ENCODE peak calls at places on chromosome 4, in five cellular contexts. One of them, this sample, is unnamed.

GRCh38 chr4:147482281-147482680 is 1.4 kb downstream of the EDNRA start:
- DNase-seq in astrocyte: peak
- DNase-seq in nephron progenitor cell: no peak
- DNase-seq in dorsolateral prefrontal cortex: no peak
- DNase-seq in cardiac muscle cell: no peak
- DNase-seq in this sample: no peak

GRCh38 chr4:182688081-182688480 is 229.1 kb downstream of the DCTD start:
- DNase-seq in astrocyte: no peak
- DNase-seq in nephron progenitor cell: peak
- DNase-seq in dorsolateral prefrontal cortex: no peak
- DNase-seq in cardiac muscle cell: no peak
- DNase-seq in this sample: no peak

GRCh38 chr4:122475233-122475632 is 18.7 kb upstream of the IL2 start:
- DNase-seq in astrocyte: no peak
- DNase-seq in nephron progenitor cell: no peak
- DNase-seq in dorsolateral prefrontal cortex: no peak
- DNase-seq in cardiac muscle cell: no peak
- DNase-seq in this sample: no peak

GRCh38 chr4:102390438-102390837 is 45.2 kb upstream of the SLC39A8 start:
- DNase-seq in astrocyte: peak
- DNase-seq in nephron progenitor cell: no peak
- DNase-seq in dorsolateral prefrontal cortex: no peak
- DNase-seq in cardiac muscle cell: no peak
- DNase-seq in this sample: no peak

GRCh38 chr4:102564399-102564921 is 63.3 kb downstream of the NFKB1 start:
- DNase-seq in astrocyte: peak
- DNase-seq in nephron progenitor cell: no peak
- DNase-seq in dorsolateral prefrontal cortex: no peak
- DNase-seq in cardiac muscle cell: no peak
- DNase-seq in this sample: no peak

GRCh38 chr4:169080970-169081369 is 70.9 kb upstream of the CBR4 start:
- DNase-seq in astrocyte: peak
- DNase-seq in nephron progenitor cell: no peak
- DNase-seq in dorsolateral prefrontal cortex: no peak
- DNase-seq in cardiac muscle cell: no peak
- DNase-seq in this sample: no peak

GRCh38 chr4:151700566-151701316 is 60.1 kb downstream of the GATB start:
- DNase-seq in astrocyte: no peak
- DNase-seq in nephron progenitor cell: no peak
- DNase-seq in dorsolateral prefrontal cortex: no peak
- DNase-seq in cardiac muscle cell: no peak
- DNase-seq in this sample: no peak

GRCh38 chr4:23006756-23007155 is 314.0 kb downstream of the GBA3 start:
- DNase-seq in astrocyte: peak
- DNase-seq in nephron progenitor cell: no peak
- DNase-seq in dorsolateral prefrontal cortex: no peak
- DNase-seq in cardiac muscle cell: no peak
- DNase-seq in this sample: no peak

GRCh38 chr4:76504613-76505465 is 69.8 kb downstream of the SHROOM3 start:
- DNase-seq in astrocyte: peak
- DNase-seq in nephron progenitor cell: no peak
- DNase-seq in dorsolateral prefrontal cortex: no peak
- DNase-seq in cardiac muscle cell: peak
- DNase-seq in this sample: peak

GRCh38 chr4:122764071-122764807 is 31.7 kb downstream of the BBS12 start:
- DNase-seq in astrocyte: peak
- DNase-seq in nephron progenitor cell: no peak
- DNase-seq in dorsolateral prefrontal cortex: no peak
- DNase-seq in cardiac muscle cell: no peak
- DNase-seq in this sample: no peak

GRCh38 chr4:168648929-168649328 is 152.1 kb downstream of the PALLD start:
- DNase-seq in astrocyte: peak
- DNase-seq in nephron progenitor cell: no peak
- DNase-seq in dorsolateral prefrontal cortex: no peak
- DNase-seq in cardiac muscle cell: no peak
- DNase-seq in this sample: no peak

GRCh38 chr4:52853351-52853750 is 8.8 kb upstream of the RASL11B start:
- DNase-seq in astrocyte: peak
- DNase-seq in nephron progenitor cell: no peak
- DNase-seq in dorsolateral prefrontal cortex: no peak
- DNase-seq in cardiac muscle cell: peak
- DNase-seq in this sample: no peak

GRCh38 chr4:153535735-153536494 is 69.8 kb downstream of the TMEM131L start:
- DNase-seq in astrocyte: no peak
- DNase-seq in nephron progenitor cell: no peak
- DNase-seq in dorsolateral prefrontal cortex: no peak
- DNase-seq in cardiac muscle cell: no peak
- DNase-seq in this sample: no peak

GRCh38 chr4:82604522-82604921 is 42.7 kb upstream of the TMEM150C start:
- DNase-seq in astrocyte: no peak
- DNase-seq in nephron progenitor cell: no peak
- DNase-seq in dorsolateral prefrontal cortex: no peak
- DNase-seq in cardiac muscle cell: no peak
- DNase-seq in this sample: no peak

GRCh38 chr4:109486007-109486406 is 52.4 kb downstream of the SEC24B start:
- DNase-seq in astrocyte: no peak
- DNase-seq in nephron progenitor cell: no peak
- DNase-seq in dorsolateral prefrontal cortex: no peak
- DNase-seq in cardiac muscle cell: no peak
- DNase-seq in this sample: no peak

GRCh38 chr4:71595576-71596108 is 188.2 kb downstream of the GC start:
- DNase-seq in astrocyte: no peak
- DNase-seq in nephron progenitor cell: no peak
- DNase-seq in dorsolateral prefrontal cortex: no peak
- DNase-seq in cardiac muscle cell: no peak
- DNase-seq in this sample: no peak

GRCh38 chr4:102787096-102787867 is 26.5 kb upstream of the MANBA start:
- DNase-seq in astrocyte: peak
- DNase-seq in nephron progenitor cell: no peak
- DNase-seq in dorsolateral prefrontal cortex: no peak
- DNase-seq in cardiac muscle cell: no peak
- DNase-seq in this sample: no peak

GRCh38 chr4:106773106-106773905 is 262.8 kb downstream of the DKK2 start:
- DNase-seq in astrocyte: peak
- DNase-seq in nephron progenitor cell: no peak
- DNase-seq in dorsolateral prefrontal cortex: no peak
- DNase-seq in cardiac muscle cell: no peak
- DNase-seq in this sample: no peak

GRCh38 chr4:77861500-77861899 is 1.1 kb upstream of the MRPL1 start:
- DNase-seq in astrocyte: peak
- DNase-seq in nephron progenitor cell: no peak
- DNase-seq in dorsolateral prefrontal cortex: no peak
- DNase-seq in cardiac muscle cell: no peak
- DNase-seq in this sample: no peak

GRCh38 chr4:155543126-155543765 is 123.4 kb upstream of the GUCY1A1 start:
- DNase-seq in astrocyte: peak
- DNase-seq in nephron progenitor cell: no peak
- DNase-seq in dorsolateral prefrontal cortex: no peak
- DNase-seq in cardiac muscle cell: no peak
- DNase-seq in this sample: no peak

GRCh38 chr4:186192068-186192751 is 843 bp downstream of the CYP4V2 start:
- DNase-seq in astrocyte: peak
- DNase-seq in nephron progenitor cell: peak
- DNase-seq in dorsolateral prefrontal cortex: peak
- DNase-seq in cardiac muscle cell: peak
- DNase-seq in this sample: peak

GRCh38 chr4:47011189-47011518 is 17.8 kb upstream of the GABRA4 start:
- DNase-seq in astrocyte: no peak
- DNase-seq in nephron progenitor cell: no peak
- DNase-seq in dorsolateral prefrontal cortex: no peak
- DNase-seq in cardiac muscle cell: no peak
- DNase-seq in this sample: no peak

GRCh38 chr4:177239878-177240277 is 69.8 kb upstream of the NEIL3 start:
- DNase-seq in astrocyte: no peak
- DNase-seq in nephron progenitor cell: no peak
- DNase-seq in dorsolateral prefrontal cortex: no peak
- DNase-seq in cardiac muscle cell: no peak
- DNase-seq in this sample: no peak

DNA sequence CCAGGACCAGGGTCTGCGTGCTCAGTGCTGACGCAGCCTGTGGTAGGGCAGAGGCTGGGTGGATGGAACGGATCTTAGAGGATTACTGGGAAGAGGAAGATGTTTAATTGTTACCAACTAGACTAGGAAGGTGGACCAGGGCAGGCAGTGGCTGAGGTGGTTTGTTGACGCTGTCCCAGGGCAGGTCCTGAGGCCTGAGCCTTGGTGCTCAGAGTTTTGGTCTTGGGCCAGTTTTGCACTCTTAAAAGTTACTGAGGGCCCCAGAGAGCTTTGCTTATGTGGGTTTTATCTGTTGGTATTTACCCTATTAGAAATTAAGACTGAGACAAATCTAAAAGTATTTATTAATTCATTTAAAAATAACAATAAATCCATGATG is 20.4 kb downstream of the RNF212 start:
- DNase-seq in astrocyte: no peak
- DNase-seq in nephron progenitor cell: no peak
- DNase-seq in dorsolateral prefrontal cortex: no peak
- DNase-seq in cardiac muscle cell: no peak
- DNase-seq in this sample: no peak
- TF ChIP-seq CTCF in astrocyte: no peak
- TF ChIP-seq CTCF in nephron progenitor cell: no peak
- TF ChIP-seq CTCF in dorsolateral prefrontal cortex: no peak
- TF ChIP-seq CTCF in cardiac muscle cell: no peak
- TF ChIP-seq CTCF in this sample: no peak

DNA sequence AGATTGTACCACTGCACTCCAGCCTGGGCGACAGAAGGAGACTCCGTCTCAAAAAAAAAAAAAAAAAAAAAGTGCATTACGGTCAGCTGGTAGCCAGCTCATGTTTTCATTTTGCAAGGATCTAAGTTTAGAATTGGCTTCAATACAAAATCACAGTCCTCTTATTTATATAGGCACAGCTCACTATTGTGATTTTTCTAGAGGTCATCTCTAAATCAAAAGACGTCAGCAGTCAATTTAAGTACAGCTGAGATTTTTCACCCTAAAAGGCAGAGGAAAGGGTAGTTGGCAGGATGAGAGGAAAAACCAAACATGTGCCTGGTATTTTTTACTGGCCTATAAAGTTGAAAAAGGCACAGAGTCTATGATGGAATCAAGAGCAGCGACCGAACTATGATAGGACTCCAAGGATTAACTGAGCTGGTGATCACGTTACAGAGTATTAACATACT is 30.8 kb downstream of the ASB5 start:
- DNase-seq in astrocyte: peak
- DNase-seq in nephron progenitor cell: no peak
- DNase-seq in dorsolateral prefrontal cortex: no peak
- DNase-seq in cardiac muscle cell: no peak
- DNase-seq in this sample: no peak
- TF ChIP-seq CTCF in astrocyte: no peak
- TF ChIP-seq CTCF in nephron progenitor cell: no peak
- TF ChIP-seq CTCF in dorsolateral prefrontal cortex: no peak
- TF ChIP-seq CTCF in cardiac muscle cell: no peak
- TF ChIP-seq CTCF in this sample: no peak

GRCh38 chr4:74543247-74543670 is 98.3 kb downstream of the AREG start:
- DNase-seq in astrocyte: peak
- DNase-seq in nephron progenitor cell: no peak
- DNase-seq in dorsolateral prefrontal cortex: no peak
- DNase-seq in cardiac muscle cell: no peak
- DNase-seq in this sample: no peak

GRCh38 chr4:74543983-74544382 is 99.0 kb downstream of the AREG start:
- DNase-seq in astrocyte: peak
- DNase-seq in nephron progenitor cell: no peak
- DNase-seq in dorsolateral prefrontal cortex: no peak
- DNase-seq in cardiac muscle cell: no peak
- DNase-seq in this sample: no peak

GRCh38 chr4:74540193-74540592 is 95.3 kb downstream of the AREG start:
- DNase-seq in astrocyte: peak
- DNase-seq in nephron progenitor cell: no peak
- DNase-seq in dorsolateral prefrontal cortex: no peak
- DNase-seq in cardiac muscle cell: no peak
- DNase-seq in this sample: no peak

GRCh38 chr4:74539043-74539790 is 94.3 kb downstream of the AREG start:
- DNase-seq in astrocyte: peak
- DNase-seq in nephron progenitor cell: no peak
- DNase-seq in dorsolateral prefrontal cortex: no peak
- DNase-seq in cardiac muscle cell: no peak
- DNase-seq in this sample: no peak

DNA sequence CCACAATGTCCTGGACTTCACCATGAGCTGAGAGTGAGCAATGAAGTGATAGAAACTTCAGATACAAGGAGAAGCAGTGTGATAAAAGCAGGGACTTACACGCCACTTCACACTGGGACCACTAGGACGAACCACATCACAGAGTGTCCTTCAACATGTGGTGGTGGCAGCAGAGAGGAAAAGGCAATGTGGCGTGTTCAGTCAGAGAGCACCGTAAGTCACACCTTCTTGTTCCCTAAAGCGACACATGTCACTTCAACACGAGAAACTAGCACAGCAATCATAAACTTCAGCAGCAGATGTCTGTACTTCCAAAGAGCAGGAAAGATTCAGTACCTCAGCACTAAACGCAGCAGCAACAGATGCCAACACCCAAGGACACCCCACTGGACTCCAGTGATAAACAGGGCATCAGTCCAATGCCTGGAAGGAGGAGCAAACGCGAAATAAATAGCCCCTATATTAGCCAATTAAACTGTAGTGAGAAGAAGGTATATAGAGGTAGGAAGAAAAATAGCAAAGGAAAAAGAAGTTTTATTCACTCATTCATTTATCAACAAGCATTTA is 96.8 kb downstream of the AREG start:
- DNase-seq in astrocyte: no peak
- DNase-seq in nephron progenitor cell: no peak
- DNase-seq in dorsolateral prefrontal cortex: no peak
- DNase-seq in cardiac muscle cell: no peak
- DNase-seq in this sample: no peak
- TF ChIP-seq CTCF in astrocyte: no peak
- TF ChIP-seq CTCF in nephron progenitor cell: no peak
- TF ChIP-seq CTCF in dorsolateral prefrontal cortex: no peak
- TF ChIP-seq CTCF in cardiac muscle cell: no peak
- TF ChIP-seq CTCF in this sample: no peak

DNA sequence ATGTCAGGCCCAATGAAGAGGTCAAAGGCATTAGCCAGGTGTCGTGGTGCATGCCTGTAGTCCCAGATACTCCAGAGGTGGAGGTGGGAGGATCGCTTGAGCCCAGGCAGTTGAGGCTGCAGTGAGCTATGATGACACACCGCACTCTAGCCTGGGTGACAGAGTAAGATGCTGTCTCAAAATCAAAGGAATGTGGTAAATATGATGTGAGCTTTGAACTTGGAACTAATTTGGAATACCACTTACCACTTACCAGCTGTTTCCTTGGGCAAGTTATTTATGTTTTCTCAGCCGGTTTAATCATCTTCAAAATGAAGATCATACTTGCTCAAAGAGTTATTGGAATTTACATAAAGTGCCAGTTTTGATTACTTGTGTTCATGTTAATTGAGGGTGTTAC is 23.8 kb upstream of the SEPSECS start:
- DNase-seq in astrocyte: no peak
- DNase-seq in nephron progenitor cell: no peak
- DNase-seq in dorsolateral prefrontal cortex: no peak
- DNase-seq in cardiac muscle cell: no peak
- DNase-seq in this sample: no peak
- TF ChIP-seq CTCF in astrocyte: no peak
- TF ChIP-seq CTCF in nephron progenitor cell: no peak
- TF ChIP-seq CTCF in dorsolateral prefrontal cortex: no peak
- TF ChIP-seq CTCF in cardiac muscle cell: no peak
- TF ChIP-seq CTCF in this sample: no peak